ENCODE peak calls at places on chromosomes 12 and 14, in eight cellular contexts. E, J, Q, B, M, W, D and U are unnamed samples. For H3K9me3 and H3K36me3, the result is how much of the 10 kb centered on the place peaks cover.

GRCh38 chr14:61129168-61129745 is 148.2 kb downstream of the SLC38A6 start:
- DNase-seq in W (no peak), J (no peak), B (no peak), E (no peak), D (no peak), M (no peak), Q (no peak), U (no peak)

GRCh38 chr12:52673713-52674415 is 6.3 kb downstream of the KRT1 start:
- DNase-seq in J (no peak), D (no peak), E (no peak), B (no peak), W (no peak), Q (no peak), M (no peak), U (no peak)

GRCh38 chr14:56760164-56760914 is 49.9 kb downstream of the OTX2 start:
- DNase-seq in M (no peak), Q (no peak), E (no peak), D (no peak), J (no peak), B (no peak), W (no peak), U (no peak)

GRCh38 chr14:96424104-96424989 is 32.4 kb downstream of the AK7 start:
- DNase-seq in M (peak), B (no peak), W (peak), Q (peak), D (peak), E (peak), J (no peak), U (peak)

GRCh38 chr12:105750096-105750495 is 388.7 kb downstream of the NUAK1 start:
- DNase-seq in B (no peak), E (no peak), Q (no peak), M (no peak), D (no peak), J (no peak), W (no peak), U (no peak)

GRCh38 chr12:54002278-54002914 is 2.4 kb downstream of the HOXC9 start:
- DNase-seq in E (no peak), B (no peak), J (no peak), W (no peak), M (no peak), D (no peak), Q (no peak), U (no peak)

GRCh38 chr12:50192241-50192640 is 25.1 kb upstream of the CERS5 start:
- DNase-seq in Q (no peak), B (no peak), J (no peak), E (no peak), W (no peak), D (no peak), M (no peak), U (no peak)

GRCh38 chr12:124938066-124938465 is 23.6 kb upstream of the UBC start:
- DNase-seq in B (no peak), E (no peak), D (no peak), J (no peak), W (no peak), Q (no peak), M (no peak), U (no peak)

GRCh38 chr12:91074068-91074819 is 16.4 kb upstream of the KERA start:
- DNase-seq in D (no peak), B (no peak), E (no peak), J (no peak), W (no peak), Q (no peak), M (no peak), U (no peak)

GRCh38 chr14:94381149-94382030 is 7.0 kb downstream of the SERPINA1 start:
- DNase-seq in B (no peak), Q (no peak), W (no peak), E (no peak), D (no peak), M (peak), J (no peak), U (no peak)

GRCh38 chr14:105212541-105213305 is 31.6 kb upstream of the NUDT14 start:
- DNase-seq in E (no peak), Q (no peak), J (peak), D (no peak), W (no peak), M (no peak), B (no peak), U (no peak)

GRCh38 chr12:49872781-49873181 is 29.9 kb upstream of the BCDIN3D start:
- DNase-seq in W (peak), M (no peak), B (no peak), D (no peak), Q (no peak), J (no peak), E (peak), U (no peak)

GRCh38 chr14:52769889-52770288 is 21.5 kb downstream of the GNPNAT1 start:
- DNase-seq in Q (no peak), B (no peak), D (no peak), J (no peak), M (no peak), W (no peak), E (no peak), U (no peak)

GRCh38 chr12:5173511-5174011 is 129.9 kb downstream of the KCNA5 start:
- DNase-seq in B (no peak), Q (no peak), M (no peak), E (no peak), W (no peak), J (peak), D (no peak), U (no peak)

GRCh38 chr14:68715032-68715924 is 77.6 kb downstream of the ZFP36L1 start:
- DNase-seq in J (no peak), Q (no peak), W (peak), D (no peak), E (no peak), B (no peak), M (no peak), U (no peak)

GRCh38 chr12:41512531-41512930 is 324.4 kb downstream of the PDZRN4 start:
- DNase-seq in J (no peak), D (no peak), M (no peak), Q (no peak), E (no peak), W (peak), B (no peak), U (no peak)

GRCh38 chr14:29627141-29627540 is 300.5 kb downstream of the PRKD1 start:
- DNase-seq in D (no peak), Q (no peak), J (no peak), M (no peak), B (no peak), W (no peak), E (no peak), U (no peak)

GRCh38 chr12:123655420-123655819 is 15.5 kb upstream of the TCTN2 start:
- DNase-seq in B (no peak), Q (no peak), J (no peak), M (no peak), D (peak), W (no peak), E (no peak), U (no peak)

GRCh38 chr14:101072945-101073597 is 169.5 kb upstream of the RTL1 start:
- DNase-seq in M (peak), E (peak), Q (peak), B (no peak), D (peak), J (peak), W (peak), U (peak)

GRCh38 chr12:11134300-11134699 is at the start of gene TAS2R30:
- DNase-seq in J (no peak), D (no peak), E (no peak), Q (no peak), M (no peak), B (no peak), W (no peak), U (no peak)

GRCh38 chr12:76014007-76014406 is 17.6 kb downstream of the PHLDA1 start:
- DNase-seq in B (no peak), J (no peak), M (no peak), Q (no peak), D (no peak), E (no peak), W (no peak), U (peak)

GRCh38 chr12:3247077-3247476 is 169.9 kb downstream of the TSPAN9 start:
- DNase-seq in J (no peak), E (no peak), D (no peak), Q (no peak), B (no peak), M (no peak), W (no peak), U (no peak)

GRCh38 chr12:123897221-123897620 is 75.4 kb downstream of the CCDC92 start:
- DNase-seq in M (no peak), D (no peak), Q (no peak), B (no peak), J (no peak), E (no peak), W (peak), U (no peak)

GRCh38 chr12:84910549-84911241 is 1.9 kb downstream of the SLC6A15 start:
- DNase-seq in M (no peak), E (no peak), J (no peak), W (peak), D (no peak), Q (no peak), B (no peak), U (no peak)

GRCh38 chr12:121799175-121799841 is 4.5 kb upstream of the SETD1B start:
- DNase-seq in M (peak), Q (peak), E (peak), D (peak), J (peak), W (peak), B (no peak), U (peak)

GRCh38 chr14:26594148-26594547 is 3.7 kb downstream of the NOVA1 start:
- DNase-seq in M (no peak), E (no peak), B (no peak), Q (no peak), J (no peak), D (no peak), W (no peak), U (no peak)

GRCh38 chr14:21071225-21072041 is 1.3 kb downstream of the ARHGEF40 start:
- DNase-seq in B (peak), M (peak), Q (peak), D (peak), J (peak), W (peak), E (peak), U (no peak)

GRCh38 chr12:96035283-96036236 is at the start of gene LTA4H:
- DNase-seq in B (peak), E (peak), W (peak), D (peak), M (peak), J (peak), Q (peak), U (peak)

GRCh38 chr14:70018246-70018645 is 139.0 kb downstream of the SMOC1 start:
- DNase-seq in W (peak), J (no peak), E (no peak), D (no peak), M (no peak), Q (no peak), B (no peak), U (no peak)

GRCh38 chr14:103973354-103973753 is 31.0 kb upstream of the RD3L start:
- DNase-seq in Q (no peak), J (no peak), B (no peak), D (no peak), E (peak), W (peak), M (no peak), U (no peak)

GRCh38 chr12:57781801-57782200 is 786 bp upstream of the TSFM start:
- DNase-seq in Q (no peak), E (no peak), D (no peak), W (no peak), J (no peak), B (no peak), M (no peak), U (no peak)

GRCh38 chr12:121651381-121651780 is 18.1 kb downstream of the MORN3 start:
- DNase-seq in B (no peak), M (no peak), Q (no peak), W (no peak), E (no peak), D (no peak), J (no peak), U (no peak)

GRCh38 chr12:100229036-100229635 is 28.5 kb downstream of the ACTR6 start:
- DNase-seq in W (peak), E (no peak), J (no peak), B (no peak), M (no peak), D (no peak), Q (no peak), U (peak)

GRCh38 chr14:78383060-78383459 is 212.9 kb downstream of the NRXN3 start:
- DNase-seq in J (no peak), D (no peak), B (no peak), E (no peak), M (no peak), Q (no peak), W (no peak), U (no peak)

GRCh38 chr14:67533754-67534085 is 630 bp downstream of the PLEKHH1 start:
- DNase-seq in Q (no peak), M (peak), D (peak), B (no peak), J (no peak), E (peak), W (no peak), U (no peak)

GRCh38 chr12:32407795-32408194 is 8.4 kb downstream of the FGD4 start:
- DNase-seq in B (no peak), M (no peak), D (no peak), J (no peak), W (no peak), Q (no peak), E (no peak), U (no peak)

DNA sequence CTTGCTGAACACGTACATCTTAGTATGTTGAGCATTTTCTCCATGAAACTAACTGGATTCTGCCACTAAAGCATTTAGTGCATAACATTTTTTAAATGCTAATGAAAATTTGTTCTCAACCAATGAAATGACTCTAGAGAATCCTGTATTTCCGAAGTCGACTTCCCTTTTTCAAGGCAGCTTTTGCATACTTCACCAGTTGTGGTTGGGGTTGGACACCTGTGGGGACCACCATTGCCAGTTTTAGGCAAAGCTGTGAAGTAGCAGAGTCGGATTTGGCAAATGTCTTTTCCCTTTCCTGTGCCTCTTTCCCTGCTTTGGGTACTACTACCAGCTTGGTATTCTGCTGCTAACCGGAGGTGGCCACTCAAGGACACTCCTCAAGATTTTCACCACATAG is 349.2 kb downstream of the BCAT1 start:
- DNase-seq in D (no peak), E (no peak), M (no peak), B (no peak), Q (no peak), J (no peak), W (no peak), U (no peak)
- H3K9me3 ChIP-seq in D (under half), E (under half), M (under half), B (under half), Q (under half), J (under half), W (under half), U (under half)

GRCh38 chr12:1199700-1200099 is 208.7 kb downstream of the ERC1 start:
- DNase-seq in W (no peak), E (no peak), D (no peak), B (no peak), M (no peak), J (no peak), Q (no peak), U (no peak)

GRCh38 chr12:1201030-1201429 is 210.0 kb downstream of the ERC1 start:
- DNase-seq in M (no peak), Q (no peak), D (no peak), W (no peak), B (no peak), E (no peak), J (no peak), U (no peak)

GRCh38 chr12:1203735-1204019 is 212.7 kb downstream of the ERC1 start:
- DNase-seq in M (no peak), E (no peak), B (no peak), W (no peak), J (no peak), D (no peak), Q (no peak), U (no peak)

GRCh38 chr12:1204581-1205121 is 213.6 kb downstream of the ERC1 start:
- DNase-seq in E (no peak), J (no peak), W (peak), M (no peak), D (no peak), Q (no peak), B (no peak), U (no peak)

GRCh38 chr12:1201886-1202285 is 210.9 kb downstream of the ERC1 start:
- DNase-seq in J (no peak), M (no peak), Q (no peak), E (no peak), B (no peak), W (no peak), D (no peak), U (no peak)
- H3K4me3 ChIP-seq in J (no peak), M (no peak), Q (no peak), E (no peak), B (no peak), W (no peak), D (no peak), U (no peak)

DNA sequence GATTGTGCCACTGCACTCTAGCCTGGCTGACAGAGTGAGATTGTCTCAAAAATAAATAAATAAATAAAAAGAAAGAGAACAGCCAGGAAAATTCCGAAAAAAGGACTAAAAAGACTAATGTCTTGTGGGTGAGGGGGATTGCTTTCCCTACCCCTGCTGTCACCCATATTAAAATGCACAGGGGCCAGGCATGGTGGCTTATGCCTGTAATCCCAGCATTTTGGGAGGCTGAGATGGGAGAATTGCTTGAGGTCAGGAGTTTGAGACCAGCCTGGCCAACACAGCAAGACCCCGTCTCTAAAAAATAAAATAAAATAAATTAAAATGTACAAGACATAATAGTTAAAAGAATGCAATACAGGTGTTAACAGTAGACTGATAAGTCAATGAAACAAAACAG is 6.1 kb downstream of the DHRS1 start:
- DNase-seq in B (no peak), D (no peak), E (no peak), J (no peak), Q (no peak), W (no peak), M (no peak), U (no peak)
- H3K36me3 ChIP-seq in B (under half), D (under half), E (under half), J (under half), Q (under half), W (under half), M (under half), U (under half)

GRCh38 chr14:106613256-106613655 is 1086.9 kb downstream of the TMEM121 start:
- DNase-seq in J (no peak), Q (no peak), B (no peak), W (no peak), E (no peak), D (no peak), M (no peak), U (no peak)
- H3K9me3 ChIP-seq in J (under half), Q (under half), B (under half), W (under half), E (under half), D (under half), M (under half), U (under half)

GRCh38 chr12:128786741-128787391 is 36.9 kb downstream of the SLC15A4 start:
- DNase-seq in D (no peak), Q (no peak), M (no peak), W (no peak), J (no peak), B (no peak), E (no peak), U (no peak)
- H3K4me3 ChIP-seq in D (no peak), Q (no peak), M (no peak), W (no peak), J (no peak), B (no peak), E (no peak), U (no peak)

DNA sequence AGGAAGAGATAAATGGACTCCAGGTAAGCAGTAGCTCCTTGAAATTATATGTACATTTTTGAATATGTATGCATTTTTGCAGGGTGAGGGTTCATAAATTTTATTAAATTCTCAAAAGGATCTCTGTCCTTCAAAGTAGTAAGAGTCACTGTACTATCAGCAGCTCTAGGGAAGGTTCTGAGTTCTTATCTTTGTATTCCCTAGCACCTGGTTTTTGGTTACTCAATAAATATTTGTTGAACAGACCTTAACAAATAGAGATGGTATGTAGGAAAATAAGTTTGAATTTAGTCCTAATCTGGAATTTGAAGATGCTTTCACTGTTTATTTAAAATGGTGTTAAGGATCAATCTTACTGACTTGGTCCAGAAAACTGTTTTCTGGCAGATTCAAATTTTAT is 18.3 kb downstream of the LEMD3 start:
- DNase-seq in Q (no peak), E (no peak), W (no peak), J (no peak), B (no peak), M (no peak), D (no peak), U (no peak)
- H3K36me3 ChIP-seq in Q (under half), E (under half), W (under half), J (under half), B (under half), M (under half), D (under half), U (under half)

DNA sequence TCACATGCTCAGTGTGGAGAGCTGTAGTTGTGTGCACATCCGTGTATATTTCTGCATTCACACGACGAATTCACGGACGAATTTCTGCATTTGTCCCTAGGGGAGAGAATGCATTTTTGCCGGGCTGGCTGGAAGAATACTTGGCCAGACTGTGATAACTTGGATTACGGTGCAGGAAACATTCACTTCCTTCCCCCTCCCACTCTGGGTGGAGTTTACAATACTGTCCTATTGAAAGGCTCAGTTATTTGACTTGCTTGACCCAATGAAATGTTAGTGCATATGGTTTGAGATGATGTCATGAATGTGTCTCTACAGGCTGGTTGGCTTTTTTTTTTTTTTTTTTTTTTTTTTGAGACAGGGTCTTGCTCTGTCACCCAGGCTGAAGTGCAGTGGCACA is 90.6 kb upstream of the NOS1 start:
- DNase-seq in J (no peak), Q (no peak), D (no peak), B (no peak), W (no peak), M (no peak), E (no peak), U (no peak)
- H3K9me3 ChIP-seq in J (under half), Q (under half), D (under half), B (under half), W (under half), M (under half), E (under half), U (under half)

DNA sequence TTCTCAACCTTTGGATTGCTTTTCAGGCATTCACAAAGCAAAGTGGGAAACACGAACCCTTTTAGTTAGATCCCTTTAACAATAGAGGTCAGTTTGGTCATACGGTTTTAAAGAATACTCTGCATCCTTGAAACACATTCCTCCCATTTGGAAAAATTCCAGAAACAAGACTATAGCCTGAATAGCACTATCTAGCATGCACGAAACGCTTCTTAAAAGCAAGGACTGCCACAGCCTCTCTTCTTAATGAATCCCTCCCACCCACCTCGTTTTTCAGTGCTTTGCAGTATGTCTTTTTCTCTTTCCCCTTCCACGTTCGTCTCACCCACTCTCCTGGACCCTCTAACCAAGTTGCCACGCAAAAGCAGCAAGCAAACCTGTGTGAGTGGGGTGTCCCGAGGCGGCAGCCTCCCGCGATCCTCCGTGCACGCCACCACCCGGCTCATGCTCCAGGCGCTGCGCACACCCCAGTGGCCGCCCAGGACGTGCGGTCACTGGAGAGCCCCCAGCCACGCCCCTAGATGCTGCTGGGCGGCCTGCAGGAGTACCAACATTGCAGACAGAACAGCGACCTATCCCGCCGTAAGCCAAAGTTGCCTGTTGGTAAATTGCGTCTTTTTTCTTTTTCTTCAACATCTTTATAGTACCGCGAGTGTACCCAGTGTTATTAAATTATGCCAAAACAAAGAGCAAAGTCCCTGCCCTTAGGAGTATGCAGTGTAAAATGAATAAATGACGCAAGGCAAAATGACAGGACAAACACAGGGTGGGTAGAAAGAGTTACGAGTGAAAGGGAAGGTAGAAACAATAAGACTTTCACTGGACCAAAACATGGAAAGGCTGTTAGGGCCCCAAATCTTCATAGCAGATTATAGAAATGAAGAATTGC is at the start of gene SLC38A4:
- DNase-seq in Q (peak), E (peak), W (peak), D (peak), J (peak), M (peak), B (no peak), U (peak)
- H3K4me3 ChIP-seq in Q (no peak), E (peak), W (peak), D (peak), J (peak), M (no peak), B (no peak), U (peak)